ENCODE peak calls at places on chromosomes 2 and 18, in ten cellular contexts. One of them, this sample, is unnamed. For H3K9me3, the result is how much of the 10 kb centered on the place peaks cover.

GRCh38 chr2:229269146-229269545 is 1.9 kb downstream of the PID1 start:
- DNase-seq in neural progenitor cell: no peak
- DNase-seq in fibroblast of lung: no peak
- DNase-seq in body of pancreas: no peak
- DNase-seq in AG04450: no peak
- DNase-seq in upper lobe of right lung: no peak
- DNase-seq in CD4-positive, alpha-beta memory T cell: no peak
- DNase-seq in pancreas: no peak
- DNase-seq in CD8-positive, alpha-beta T cell: no peak
- DNase-seq in CD4-positive, alpha-beta T cell: no peak
- DNase-seq in this sample: no peak

GRCh38 chr2:218716070-218716469 is 5.4 kb downstream of the TTLL4 start:
- DNase-seq in CD4-positive, alpha-beta T cell: no peak
- DNase-seq in CD4-positive, alpha-beta memory T cell: no peak
- DNase-seq in CD8-positive, alpha-beta T cell: no peak
- DNase-seq in neural progenitor cell: no peak
- DNase-seq in pancreas: no peak
- DNase-seq in AG04450: peak
- DNase-seq in fibroblast of lung: peak
- DNase-seq in upper lobe of right lung: no peak
- DNase-seq in body of pancreas: no peak
- DNase-seq in this sample: no peak

GRCh38 chr2:11786592-11786991 is 40.2 kb downstream of the LPIN1 start:
- DNase-seq in CD8-positive, alpha-beta T cell: no peak
- DNase-seq in upper lobe of right lung: no peak
- DNase-seq in pancreas: no peak
- DNase-seq in neural progenitor cell: no peak
- DNase-seq in fibroblast of lung: no peak
- DNase-seq in AG04450: no peak
- DNase-seq in CD4-positive, alpha-beta memory T cell: no peak
- DNase-seq in CD4-positive, alpha-beta T cell: no peak
- DNase-seq in body of pancreas: no peak
- DNase-seq in this sample: no peak

GRCh38 chr2:149594411-149594810 is 6.8 kb upstream of the MMADHC start:
- DNase-seq in AG04450: no peak
- DNase-seq in CD4-positive, alpha-beta memory T cell: no peak
- DNase-seq in body of pancreas: no peak
- DNase-seq in neural progenitor cell: no peak
- DNase-seq in pancreas: no peak
- DNase-seq in CD4-positive, alpha-beta T cell: no peak
- DNase-seq in fibroblast of lung: no peak
- DNase-seq in CD8-positive, alpha-beta T cell: no peak
- DNase-seq in upper lobe of right lung: no peak
- DNase-seq in this sample: no peak

GRCh38 chr2:218081063-218081462 is 12.0 kb downstream of the RUFY4 start:
- DNase-seq in neural progenitor cell: no peak
- DNase-seq in CD4-positive, alpha-beta memory T cell: no peak
- DNase-seq in pancreas: no peak
- DNase-seq in AG04450: no peak
- DNase-seq in body of pancreas: no peak
- DNase-seq in fibroblast of lung: no peak
- DNase-seq in CD4-positive, alpha-beta T cell: no peak
- DNase-seq in CD8-positive, alpha-beta T cell: no peak
- DNase-seq in upper lobe of right lung: no peak
- DNase-seq in this sample: no peak

GRCh38 chr2:144650886-144651285 is 131.0 kb upstream of the ZEB2 start:
- DNase-seq in AG04450: no peak
- DNase-seq in neural progenitor cell: peak
- DNase-seq in upper lobe of right lung: no peak
- DNase-seq in fibroblast of lung: no peak
- DNase-seq in CD8-positive, alpha-beta T cell: no peak
- DNase-seq in CD4-positive, alpha-beta memory T cell: no peak
- DNase-seq in pancreas: no peak
- DNase-seq in body of pancreas: no peak
- DNase-seq in CD4-positive, alpha-beta T cell: no peak
- DNase-seq in this sample: no peak

GRCh38 chr2:144704696-144705095 is 184.8 kb upstream of the ZEB2 start:
- DNase-seq in pancreas: no peak
- DNase-seq in CD4-positive, alpha-beta T cell: no peak
- DNase-seq in CD4-positive, alpha-beta memory T cell: no peak
- DNase-seq in body of pancreas: no peak
- DNase-seq in neural progenitor cell: no peak
- DNase-seq in fibroblast of lung: no peak
- DNase-seq in upper lobe of right lung: no peak
- DNase-seq in CD8-positive, alpha-beta T cell: no peak
- DNase-seq in AG04450: no peak
- DNase-seq in this sample: no peak

GRCh38 chr2:193868833-193869232 is 1674.1 kb upstream of the TMEFF2 start:
- DNase-seq in CD8-positive, alpha-beta T cell: no peak
- DNase-seq in CD4-positive, alpha-beta T cell: no peak
- DNase-seq in AG04450: no peak
- DNase-seq in body of pancreas: no peak
- DNase-seq in fibroblast of lung: no peak
- DNase-seq in pancreas: no peak
- DNase-seq in neural progenitor cell: no peak
- DNase-seq in CD4-positive, alpha-beta memory T cell: no peak
- DNase-seq in upper lobe of right lung: no peak
- DNase-seq in this sample: no peak

GRCh38 chr2:181404472-181404871 is 52.7 kb upstream of the ITGA4 start:
- DNase-seq in AG04450: no peak
- DNase-seq in CD4-positive, alpha-beta memory T cell: no peak
- DNase-seq in fibroblast of lung: no peak
- DNase-seq in upper lobe of right lung: no peak
- DNase-seq in neural progenitor cell: no peak
- DNase-seq in CD4-positive, alpha-beta T cell: no peak
- DNase-seq in CD8-positive, alpha-beta T cell: no peak
- DNase-seq in pancreas: no peak
- DNase-seq in body of pancreas: no peak
- DNase-seq in this sample: no peak

GRCh38 chr2:203688798-203689197 is 17.6 kb upstream of the CD28 start:
- DNase-seq in AG04450: no peak
- DNase-seq in CD8-positive, alpha-beta T cell: no peak
- DNase-seq in pancreas: peak
- DNase-seq in body of pancreas: no peak
- DNase-seq in fibroblast of lung: peak
- DNase-seq in neural progenitor cell: peak
- DNase-seq in upper lobe of right lung: no peak
- DNase-seq in CD4-positive, alpha-beta memory T cell: no peak
- DNase-seq in CD4-positive, alpha-beta T cell: no peak
- DNase-seq in this sample: no peak

DNA sequence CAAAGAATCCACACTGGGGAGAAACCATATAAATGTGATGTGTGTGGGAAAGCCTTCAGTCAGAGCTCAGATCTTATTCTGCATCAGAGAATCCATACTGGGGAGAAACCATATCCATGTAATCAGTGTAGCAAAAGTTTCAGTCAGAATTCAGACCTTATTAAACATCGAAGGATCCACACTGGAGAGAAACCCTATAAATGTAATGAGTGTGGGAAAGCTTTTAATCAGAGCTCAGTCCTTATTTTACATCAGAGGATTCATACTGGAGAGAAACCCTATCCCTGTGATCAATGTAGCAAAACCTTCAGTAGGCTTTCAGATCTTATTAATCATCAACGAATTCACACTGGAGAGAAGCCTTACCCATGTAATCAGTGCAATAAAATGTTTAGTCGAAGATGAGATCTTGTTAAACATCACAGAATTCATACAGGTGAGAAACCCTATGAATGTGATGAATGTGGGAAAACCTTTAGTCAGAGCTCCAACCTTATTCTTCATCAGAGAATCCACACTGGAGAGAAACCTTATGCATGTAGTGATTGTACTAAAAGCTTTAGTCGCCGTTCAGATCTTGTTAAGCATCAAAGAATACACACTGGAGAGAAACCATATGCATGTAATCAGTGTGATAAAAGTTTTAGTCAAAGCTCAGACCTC is 16.7 kb upstream of the ZSCAN30 start:
- DNase-seq in pancreas: no peak
- DNase-seq in upper lobe of right lung: no peak
- DNase-seq in fibroblast of lung: peak
- DNase-seq in CD4-positive, alpha-beta memory T cell: no peak
- DNase-seq in AG04450: no peak
- DNase-seq in CD8-positive, alpha-beta T cell: no peak
- DNase-seq in CD4-positive, alpha-beta T cell: no peak
- DNase-seq in body of pancreas: no peak
- DNase-seq in neural progenitor cell: no peak
- DNase-seq in this sample: no peak
- H3K9me3 ChIP-seq in pancreas: under half
- H3K9me3 ChIP-seq in upper lobe of right lung: half or more
- H3K9me3 ChIP-seq in fibroblast of lung: under half
- H3K9me3 ChIP-seq in CD4-positive, alpha-beta memory T cell: under half
- H3K9me3 ChIP-seq in AG04450: under half
- H3K9me3 ChIP-seq in CD8-positive, alpha-beta T cell: half or more
- H3K9me3 ChIP-seq in CD4-positive, alpha-beta T cell: half or more
- H3K9me3 ChIP-seq in body of pancreas: under half
- H3K9me3 ChIP-seq in neural progenitor cell: half or more
- H3K9me3 ChIP-seq in this sample: under half

GRCh38 chr2:82259551-82259950 is 1955.0 kb upstream of the LRRTM1 start:
- DNase-seq in pancreas: no peak
- DNase-seq in upper lobe of right lung: no peak
- DNase-seq in body of pancreas: no peak
- DNase-seq in CD4-positive, alpha-beta memory T cell: no peak
- DNase-seq in fibroblast of lung: no peak
- DNase-seq in CD8-positive, alpha-beta T cell: no peak
- DNase-seq in CD4-positive, alpha-beta T cell: no peak
- DNase-seq in AG04450: no peak
- DNase-seq in neural progenitor cell: no peak
- DNase-seq in this sample: no peak

GRCh38 chr2:82256288-82256687 is 1951.7 kb upstream of the LRRTM1 start:
- DNase-seq in upper lobe of right lung: no peak
- DNase-seq in CD8-positive, alpha-beta T cell: no peak
- DNase-seq in pancreas: no peak
- DNase-seq in AG04450: no peak
- DNase-seq in body of pancreas: no peak
- DNase-seq in CD4-positive, alpha-beta T cell: no peak
- DNase-seq in fibroblast of lung: no peak
- DNase-seq in CD4-positive, alpha-beta memory T cell: no peak
- DNase-seq in neural progenitor cell: no peak
- DNase-seq in this sample: no peak

GRCh38 chr2:82254728-82255127 is 1950.2 kb upstream of the LRRTM1 start:
- DNase-seq in CD4-positive, alpha-beta T cell: no peak
- DNase-seq in upper lobe of right lung: no peak
- DNase-seq in body of pancreas: no peak
- DNase-seq in AG04450: no peak
- DNase-seq in neural progenitor cell: no peak
- DNase-seq in pancreas: no peak
- DNase-seq in CD8-positive, alpha-beta T cell: no peak
- DNase-seq in fibroblast of lung: no peak
- DNase-seq in CD4-positive, alpha-beta memory T cell: no peak
- DNase-seq in this sample: no peak

GRCh38 chr2:82258151-82258550 is 1953.6 kb upstream of the LRRTM1 start:
- DNase-seq in CD4-positive, alpha-beta memory T cell: no peak
- DNase-seq in fibroblast of lung: no peak
- DNase-seq in pancreas: no peak
- DNase-seq in upper lobe of right lung: no peak
- DNase-seq in neural progenitor cell: no peak
- DNase-seq in CD4-positive, alpha-beta T cell: no peak
- DNase-seq in AG04450: no peak
- DNase-seq in CD8-positive, alpha-beta T cell: no peak
- DNase-seq in body of pancreas: no peak
- DNase-seq in this sample: no peak

DNA sequence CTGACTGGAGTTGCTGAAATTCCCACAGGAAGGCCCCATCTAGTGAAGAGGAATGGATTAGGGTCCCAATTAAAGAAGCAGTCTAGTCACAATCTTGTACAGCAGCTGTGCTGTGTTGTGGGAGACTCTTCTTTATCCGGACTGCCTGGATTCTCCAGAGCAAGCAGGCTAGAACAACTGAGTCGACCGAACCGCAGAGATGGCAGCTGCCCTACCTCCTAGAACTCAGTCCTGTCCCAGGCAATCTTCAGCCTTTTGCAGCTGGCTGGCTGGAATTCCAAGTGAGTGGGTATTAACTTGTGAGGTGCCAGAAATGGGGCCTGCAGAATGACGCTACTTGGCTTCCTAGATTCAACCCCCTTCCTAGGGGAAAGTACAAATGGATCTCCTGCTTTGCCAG is 1952.4 kb upstream of the LRRTM1 start:
- DNase-seq in CD8-positive, alpha-beta T cell: no peak
- DNase-seq in pancreas: no peak
- DNase-seq in fibroblast of lung: no peak
- DNase-seq in AG04450: no peak
- DNase-seq in CD4-positive, alpha-beta T cell: no peak
- DNase-seq in upper lobe of right lung: no peak
- DNase-seq in CD4-positive, alpha-beta memory T cell: no peak
- DNase-seq in neural progenitor cell: no peak
- DNase-seq in body of pancreas: no peak
- DNase-seq in this sample: no peak
- H3K9me3 ChIP-seq in CD8-positive, alpha-beta T cell: under half
- H3K9me3 ChIP-seq in pancreas: under half
- H3K9me3 ChIP-seq in fibroblast of lung: under half
- H3K9me3 ChIP-seq in AG04450: under half
- H3K9me3 ChIP-seq in CD4-positive, alpha-beta T cell: under half
- H3K9me3 ChIP-seq in upper lobe of right lung: under half
- H3K9me3 ChIP-seq in CD4-positive, alpha-beta memory T cell: under half
- H3K9me3 ChIP-seq in neural progenitor cell: under half
- H3K9me3 ChIP-seq in body of pancreas: under half
- H3K9me3 ChIP-seq in this sample: under half

DNA sequence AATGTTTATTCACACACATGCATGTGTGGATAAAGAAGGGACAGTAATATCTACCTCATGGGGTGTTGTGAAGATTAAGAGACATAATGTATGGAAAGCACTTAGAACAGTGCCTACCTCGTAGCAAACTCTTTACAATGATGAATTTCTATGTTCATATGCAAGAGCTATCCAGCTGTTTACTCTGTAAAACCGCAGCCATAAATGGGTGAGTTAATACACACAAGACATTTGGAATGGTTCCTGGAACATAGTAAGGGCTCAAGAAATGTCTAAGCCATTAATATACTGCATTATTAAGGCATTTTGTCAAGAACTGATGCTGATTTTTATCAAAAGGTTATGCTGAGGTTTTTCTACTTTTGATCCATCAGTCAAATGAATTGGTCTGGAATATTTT is 1076.2 kb downstream of the TSN start:
- DNase-seq in neural progenitor cell: no peak
- DNase-seq in CD8-positive, alpha-beta T cell: no peak
- DNase-seq in CD4-positive, alpha-beta T cell: no peak
- DNase-seq in upper lobe of right lung: no peak
- DNase-seq in fibroblast of lung: peak
- DNase-seq in body of pancreas: no peak
- DNase-seq in CD4-positive, alpha-beta memory T cell: no peak
- DNase-seq in AG04450: no peak
- DNase-seq in pancreas: no peak
- DNase-seq in this sample: no peak
- H3K9me3 ChIP-seq in neural progenitor cell: under half
- H3K9me3 ChIP-seq in CD8-positive, alpha-beta T cell: under half
- H3K9me3 ChIP-seq in CD4-positive, alpha-beta T cell: under half
- H3K9me3 ChIP-seq in upper lobe of right lung: under half
- H3K9me3 ChIP-seq in fibroblast of lung: under half
- H3K9me3 ChIP-seq in body of pancreas: under half
- H3K9me3 ChIP-seq in CD4-positive, alpha-beta memory T cell: under half
- H3K9me3 ChIP-seq in AG04450: under half
- H3K9me3 ChIP-seq in pancreas: under half
- H3K9me3 ChIP-seq in this sample: under half

DNA sequence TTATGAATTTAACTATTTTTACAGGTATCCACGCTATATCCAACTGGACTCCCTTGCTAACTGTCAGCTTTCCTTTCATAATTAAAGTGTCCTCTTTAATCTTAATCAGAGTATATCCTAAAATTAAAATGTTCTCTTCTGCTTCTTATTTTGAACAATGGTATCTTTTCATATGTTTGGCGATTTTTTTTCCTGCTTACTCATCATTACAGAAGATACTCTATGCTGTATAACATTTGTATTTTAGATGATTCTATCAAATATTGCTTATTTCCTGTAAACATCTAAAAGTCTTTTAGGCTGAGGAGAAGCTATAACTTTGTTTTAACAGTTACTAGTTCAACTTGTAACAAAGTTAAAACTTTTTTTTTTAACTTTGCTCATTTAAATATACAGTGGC is 17.4 kb downstream of the SCN2A start:
- DNase-seq in body of pancreas: no peak
- DNase-seq in pancreas: no peak
- DNase-seq in AG04450: no peak
- DNase-seq in upper lobe of right lung: no peak
- DNase-seq in CD4-positive, alpha-beta T cell: no peak
- DNase-seq in CD4-positive, alpha-beta memory T cell: no peak
- DNase-seq in CD8-positive, alpha-beta T cell: no peak
- DNase-seq in fibroblast of lung: no peak
- DNase-seq in neural progenitor cell: no peak
- DNase-seq in this sample: no peak
- H3K9me3 ChIP-seq in body of pancreas: under half
- H3K9me3 ChIP-seq in pancreas: under half
- H3K9me3 ChIP-seq in AG04450: under half
- H3K9me3 ChIP-seq in upper lobe of right lung: under half
- H3K9me3 ChIP-seq in CD4-positive, alpha-beta T cell: under half
- H3K9me3 ChIP-seq in CD4-positive, alpha-beta memory T cell: under half
- H3K9me3 ChIP-seq in CD8-positive, alpha-beta T cell: under half
- H3K9me3 ChIP-seq in fibroblast of lung: under half
- H3K9me3 ChIP-seq in neural progenitor cell: under half
- H3K9me3 ChIP-seq in this sample: under half

This sample was measured in T-helper 17 cell.